ENCODE peak calls at places on chromosomes 7 and 10, in five cellular contexts. G, S, T, M and E are unnamed samples.

GRCh38 chr7:44617225-44617885 is 10.9 kb downstream of the OGDH start:
- DNase-seq in T (peak), G (no peak), S (no peak), M (no peak), E (no peak)

GRCh38 chr10:79235765-79236755 is 111.2 kb upstream of the PPIF start:
- DNase-seq in G (no peak), T (no peak), M (no peak), S (no peak), E (no peak)

GRCh38 chr7:26237035-26237807 is 35.7 kb downstream of the CBX3 start:
- DNase-seq in M (no peak), T (no peak), G (no peak), S (no peak), E (no peak)

GRCh38 chr10:71014021-71014782 is 125.8 kb upstream of the PCBD1 start:
- DNase-seq in T (no peak), M (no peak), S (no peak), G (no peak), E (no peak)

GRCh38 chr7:159211540-159212182 is 67.0 kb upstream of the VIPR2 start:
- DNase-seq in S (no peak), M (no peak), G (no peak), T (no peak), E (no peak)

GRCh38 chr10:14586901-14587300 is 187.8 kb downstream of the FAM107B start:
- DNase-seq in M (peak), T (no peak), S (no peak), G (no peak), E (no peak)

GRCh38 chr10:29174389-29174788 is 114.5 kb upstream of the LYZL1 start:
- DNase-seq in M (no peak), G (no peak), T (no peak), S (no peak), E (no peak)

GRCh38 chr10:28883741-28884443 is 206.6 kb downstream of the BAMBI start:
- DNase-seq in S (no peak), G (no peak), M (no peak), T (no peak), E (no peak)

GRCh38 chr7:121531175-121532070 is 135.3 kb upstream of the FAM3C start:
- DNase-seq in T (no peak), S (no peak), G (no peak), M (no peak), E (no peak)